ENCODE peak calls at places on chromosomes 3 and 15, in five cellular contexts. One of them, this sample, is unnamed.

GRCh38 chr15:58409861-58410260 is 21.9 kb upstream of the LIPC start:
- DNase-seq in right lobe of liver: no peak
- DNase-seq in lower leg skin: no peak
- DNase-seq in HepG2: no peak
- DNase-seq in ovary: no peak
- DNase-seq in this sample: no peak

GRCh38 chr15:76566276-76566675 is 229.7 kb downstream of the ISL2 start:
- DNase-seq in HepG2: no peak
- DNase-seq in lower leg skin: no peak
- DNase-seq in ovary: no peak
- DNase-seq in right lobe of liver: no peak
- DNase-seq in this sample: no peak

GRCh38 chr15:98503970-98504369 is 144.4 kb upstream of the IGF1R start:
- DNase-seq in HepG2: no peak
- DNase-seq in right lobe of liver: no peak
- DNase-seq in ovary: no peak
- DNase-seq in lower leg skin: no peak
- DNase-seq in this sample: no peak

GRCh38 chr3:174170248-174170647 is 688.9 kb upstream of the NAALADL2 start:
- DNase-seq in lower leg skin: no peak
- DNase-seq in right lobe of liver: no peak
- DNase-seq in HepG2: no peak
- DNase-seq in ovary: no peak
- DNase-seq in this sample: no peak

GRCh38 chr3:134462236-134463059 is 23.3 kb downstream of the ANAPC13 start:
- DNase-seq in ovary: no peak
- DNase-seq in lower leg skin: no peak
- DNase-seq in HepG2: no peak
- DNase-seq in right lobe of liver: no peak
- DNase-seq in this sample: no peak

GRCh38 chr15:26759991-26760390 is 12.9 kb downstream of the GABRB3 start:
- DNase-seq in HepG2: no peak
- DNase-seq in ovary: no peak
- DNase-seq in lower leg skin: no peak
- DNase-seq in right lobe of liver: no peak
- DNase-seq in this sample: no peak

GRCh38 chr3:31924628-31925270 is 56.3 kb downstream of the OSBPL10 start:
- DNase-seq in ovary: no peak
- DNase-seq in HepG2: no peak
- DNase-seq in right lobe of liver: no peak
- DNase-seq in lower leg skin: no peak
- DNase-seq in this sample: no peak

GRCh38 chr3:125213946-125214542 is 1.5 kb upstream of the SLC12A8 start:
- DNase-seq in right lobe of liver: no peak
- DNase-seq in ovary: no peak
- DNase-seq in lower leg skin: no peak
- DNase-seq in HepG2: no peak
- DNase-seq in this sample: no peak

GRCh38 chr15:37096878-37097568 is 3.3 kb downstream of the MEIS2 start:
- DNase-seq in ovary: no peak
- DNase-seq in right lobe of liver: no peak
- DNase-seq in HepG2: no peak
- DNase-seq in lower leg skin: peak; percentile 74
- DNase-seq in this sample: peak; percentile 23

GRCh38 chr3:45687828-45688193 is 1.4 kb upstream of the SACM1L start:
- DNase-seq in lower leg skin: no peak
- DNase-seq in HepG2: no peak
- DNase-seq in right lobe of liver: no peak
- DNase-seq in ovary: no peak
- DNase-seq in this sample: no peak

GRCh38 chr3:72745146-72745976 is 102.9 kb downstream of the SHQ1 start:
- DNase-seq in HepG2: no peak
- DNase-seq in right lobe of liver: no peak
- DNase-seq in lower leg skin: no peak
- DNase-seq in ovary: no peak
- DNase-seq in this sample: no peak

GRCh38 chr3:50235716-50236483 is at the start of gene GNAI2:
- DNase-seq in ovary: peak; percentile 99
- DNase-seq in right lobe of liver: peak; percentile 100
- DNase-seq in HepG2: peak; percentile 94
- DNase-seq in lower leg skin: peak; percentile 100
- DNase-seq in this sample: peak; percentile 97

GRCh38 chr3:64445318-64446300 is 220.3 kb upstream of the PRICKLE2 start:
- DNase-seq in ovary: peak; percentile 52
- DNase-seq in lower leg skin: no peak
- DNase-seq in right lobe of liver: peak; percentile 27
- DNase-seq in HepG2: no peak
- DNase-seq in this sample: no peak

GRCh38 chr15:81504170-81504905 is 130.3 kb upstream of the TMC3 start:
- DNase-seq in right lobe of liver: no peak
- DNase-seq in lower leg skin: no peak
- DNase-seq in HepG2: no peak
- DNase-seq in ovary: no peak
- DNase-seq in this sample: no peak

GRCh38 chr15:81511160-81511559 is 137.1 kb upstream of the TMC3 start:
- DNase-seq in HepG2: no peak
- DNase-seq in lower leg skin: no peak
- DNase-seq in right lobe of liver: no peak
- DNase-seq in ovary: no peak
- DNase-seq in this sample: no peak

GRCh38 chr15:81507831-81508230 is 133.8 kb upstream of the TMC3 start:
- DNase-seq in lower leg skin: no peak
- DNase-seq in HepG2: no peak
- DNase-seq in right lobe of liver: no peak
- DNase-seq in ovary: no peak
- DNase-seq in this sample: no peak

GRCh38 chr15:81506071-81506470 is 132.1 kb upstream of the TMC3 start:
- DNase-seq in HepG2: no peak
- DNase-seq in lower leg skin: no peak
- DNase-seq in ovary: no peak
- DNase-seq in right lobe of liver: no peak
- DNase-seq in this sample: no peak

GRCh38 chr15:81506936-81507335 is 132.9 kb upstream of the TMC3 start:
- DNase-seq in right lobe of liver: no peak
- DNase-seq in lower leg skin: no peak
- DNase-seq in HepG2: no peak
- DNase-seq in ovary: no peak
- DNase-seq in this sample: no peak
- TF ChIP-seq POLR2A in right lobe of liver: no peak
- TF ChIP-seq POLR2A in lower leg skin: no peak
- TF ChIP-seq POLR2A in HepG2: no peak
- TF ChIP-seq POLR2A in ovary: no peak
- TF ChIP-seq POLR2A in this sample: no peak

GRCh38 chr3:129439817-129440647 is at the start of the genes IFT122 and MBD4:
- DNase-seq in ovary: peak; percentile 98
- DNase-seq in HepG2: peak; percentile 97
- DNase-seq in right lobe of liver: peak; percentile 97
- DNase-seq in lower leg skin: peak; percentile 100
- DNase-seq in this sample: peak; percentile 97
- TF ChIP-seq POLR2A in ovary: peak; percentile 48
- TF ChIP-seq POLR2A in HepG2: peak; percentile 69
- TF ChIP-seq POLR2A in right lobe of liver: peak; percentile 84
- TF ChIP-seq POLR2A in lower leg skin: peak; percentile 66
- TF ChIP-seq POLR2A in this sample: peak; percentile 97

DNA sequence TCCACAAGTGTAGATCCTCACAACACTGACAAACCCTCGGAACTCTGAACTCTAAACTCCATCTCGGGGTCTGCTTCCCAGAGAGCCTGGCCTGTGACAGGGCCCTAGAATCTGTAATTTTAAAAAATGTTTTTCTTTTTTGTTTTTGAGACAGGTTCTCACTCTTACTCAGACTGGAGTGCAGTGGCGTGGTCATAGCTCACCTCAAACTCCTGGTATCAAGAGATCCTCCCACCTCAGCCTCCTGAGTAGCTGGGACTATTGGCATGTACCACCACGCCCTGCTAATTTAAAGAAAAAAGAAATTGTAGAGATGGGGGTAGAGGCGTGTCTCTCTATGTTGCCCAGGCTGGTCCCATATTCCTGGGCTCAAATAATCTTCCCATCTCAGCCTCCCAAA is 26.2 kb downstream of the CRABP1 start:
- DNase-seq in HepG2: no peak
- DNase-seq in lower leg skin: peak; percentile 5
- DNase-seq in right lobe of liver: no peak
- DNase-seq in ovary: no peak
- DNase-seq in this sample: no peak
- TF ChIP-seq POLR2A in HepG2: no peak
- TF ChIP-seq POLR2A in lower leg skin: no peak
- TF ChIP-seq POLR2A in right lobe of liver: no peak
- TF ChIP-seq POLR2A in ovary: no peak
- TF ChIP-seq POLR2A in this sample: no peak

GRCh38 chr3:111215481-111215880 is 143.9 kb downstream of the NECTIN3 start:
- DNase-seq in ovary: no peak
- DNase-seq in lower leg skin: no peak
- DNase-seq in right lobe of liver: no peak
- DNase-seq in HepG2: no peak
- DNase-seq in this sample: no peak

GRCh38 chr3:111210866-111211564 is 139.4 kb downstream of the NECTIN3 start:
- DNase-seq in HepG2: no peak
- DNase-seq in right lobe of liver: no peak
- DNase-seq in ovary: no peak
- DNase-seq in lower leg skin: no peak
- DNase-seq in this sample: no peak

GRCh38 chr3:111210003-111210699 is 138.5 kb downstream of the NECTIN3 start:
- DNase-seq in HepG2: no peak
- DNase-seq in lower leg skin: no peak
- DNase-seq in ovary: no peak
- DNase-seq in right lobe of liver: no peak
- DNase-seq in this sample: no peak

GRCh38 chr3:111212511-111212910 is 140.9 kb downstream of the NECTIN3 start:
- DNase-seq in HepG2: no peak
- DNase-seq in ovary: no peak
- DNase-seq in right lobe of liver: no peak
- DNase-seq in lower leg skin: no peak
- DNase-seq in this sample: no peak
- TF ChIP-seq POLR2A in HepG2: no peak
- TF ChIP-seq POLR2A in ovary: no peak
- TF ChIP-seq POLR2A in right lobe of liver: no peak
- TF ChIP-seq POLR2A in lower leg skin: no peak
- TF ChIP-seq POLR2A in this sample: no peak

GRCh38 chr3:104820959-104821358 is 545.8 kb upstream of the ALCAM start:
- DNase-seq in ovary: no peak
- DNase-seq in right lobe of liver: no peak
- DNase-seq in HepG2: no peak
- DNase-seq in lower leg skin: no peak
- DNase-seq in this sample: no peak
- TF ChIP-seq POLR2A in ovary: no peak
- TF ChIP-seq POLR2A in right lobe of liver: no peak
- TF ChIP-seq POLR2A in HepG2: no peak
- TF ChIP-seq POLR2A in lower leg skin: no peak
- TF ChIP-seq POLR2A in this sample: no peak

GRCh38 chr3:181619897-181620296 is 91.8 kb upstream of the SOX2 start:
- DNase-seq in HepG2: no peak
- DNase-seq in right lobe of liver: no peak
- DNase-seq in ovary: no peak
- DNase-seq in lower leg skin: no peak
- DNase-seq in this sample: no peak

GRCh38 chr3:181615666-181616065 is 96.1 kb upstream of the SOX2 start:
- DNase-seq in right lobe of liver: no peak
- DNase-seq in ovary: no peak
- DNase-seq in lower leg skin: no peak
- DNase-seq in HepG2: no peak
- DNase-seq in this sample: no peak

GRCh38 chr3:181614878-181615277 is 96.8 kb upstream of the SOX2 start:
- DNase-seq in HepG2: no peak
- DNase-seq in right lobe of liver: no peak
- DNase-seq in ovary: no peak
- DNase-seq in lower leg skin: no peak
- DNase-seq in this sample: no peak

GRCh38 chr3:181616088-181617070 is 95.3 kb upstream of the SOX2 start:
- DNase-seq in right lobe of liver: no peak
- DNase-seq in HepG2: no peak
- DNase-seq in lower leg skin: no peak
- DNase-seq in ovary: no peak
- DNase-seq in this sample: no peak

GRCh38 chr3:181618260-181618659 is 93.5 kb upstream of the SOX2 start:
- DNase-seq in ovary: no peak
- DNase-seq in HepG2: no peak
- DNase-seq in lower leg skin: no peak
- DNase-seq in right lobe of liver: no peak
- DNase-seq in this sample: no peak
- TF ChIP-seq POLR2A in ovary: no peak
- TF ChIP-seq POLR2A in HepG2: no peak
- TF ChIP-seq POLR2A in lower leg skin: no peak
- TF ChIP-seq POLR2A in right lobe of liver: no peak
- TF ChIP-seq POLR2A in this sample: no peak

GRCh38 chr3:190197346-190197763 is 76.7 kb upstream of the P3H2 start:
- DNase-seq in ovary: no peak
- DNase-seq in right lobe of liver: no peak
- DNase-seq in HepG2: no peak
- DNase-seq in lower leg skin: no peak
- DNase-seq in this sample: no peak
- TF ChIP-seq POLR2A in ovary: no peak
- TF ChIP-seq POLR2A in right lobe of liver: no peak
- TF ChIP-seq POLR2A in HepG2: no peak
- TF ChIP-seq POLR2A in lower leg skin: no peak
- TF ChIP-seq POLR2A in this sample: no peak